ENCODE peak calls at places on chromosomes 2 and 18, in six cellular contexts. L is mucosa of gallbladder; G is effector CD4-positive, alpha-beta T cell; H is NCI-H748 treated with DMSO at 0.1 percent for 48 hours; W is substantia nigra; X is activated naive CD4-positive, alpha-beta T cell treated with anti-CD3 and anti-CD28 coated beads, Interleukin-2, amount 50 U/mL, for 16 hours. A is an unnamed sample.

GRCh38 chr2:41856946-41857345 is 190.9 kb upstream of the PKDCC start:
- DNase-seq in L (no peak), G (no peak), H (no peak), W (no peak), X (no peak), A (no peak)

GRCh38 chr2:234130734-234131133 is 80.2 kb downstream of the SPP2 start:
- DNase-seq in L (no peak), G (no peak), H (no peak), W (no peak), X (no peak), A (no peak)

GRCh38 chr2:31729442-31730092 is 148.8 kb upstream of the SRD5A2 start:
- DNase-seq in L (no peak), G (no peak), H (no peak), W (no peak), X (no peak), A (no peak)

GRCh38 chr2:218859556-218859993 is at the start of gene WNT6:
- DNase-seq in L (no peak), G (no peak), H (no peak), W (no peak), X (no peak), A (no peak)

GRCh38 chr2:28413152-28413895 is 20.7 kb downstream of the FOSL2 start:
- DNase-seq in L (no peak), G (no peak), H (no peak), W (no peak), X (no peak), A (peak)

GRCh38 chr18:59222341-59222740 is 2.4 kb downstream of the GRP start:
- DNase-seq in L (no peak), G (no peak), H (no peak), W (no peak), X (no peak), A (no peak)

GRCh38 chr2:105396254-105397024 is 2.4 kb downstream of the FHL2 start:
- DNase-seq in L (peak), G (no peak), H (no peak), W (no peak), X (peak), A (no peak)

GRCh38 chr2:7567646-7568045 is 650.4 kb downstream of the RNF144A start:
- DNase-seq in L (peak), G (no peak), H (no peak), W (no peak), X (peak), A (no peak)

GRCh38 chr2:179518891-179519290 is 254.3 kb upstream of the SESTD1 start:
- DNase-seq in L (peak), G (no peak), H (no peak), W (no peak), X (no peak), A (no peak)

GRCh38 chr2:147288131-147288530 is 556.7 kb upstream of the ACVR2A start:
- DNase-seq in L (no peak), G (no peak), H (no peak), W (no peak), X (no peak), A (no peak)

GRCh38 chr2:148527488-148528340 is 116.8 kb upstream of the EPC2 start:
- DNase-seq in L (no peak), G (no peak), H (no peak), W (no peak), X (no peak), A (no peak)

GRCh38 chr2:181607629-181608627 is 49.0 kb downstream of the CERKL start:
- DNase-seq in L (no peak), G (no peak), H (no peak), W (no peak), X (no peak), A (no peak)

GRCh38 chr2:23567382-23567781 is 182.4 kb downstream of the KLHL29 start:
- DNase-seq in L (no peak), G (no peak), H (no peak), W (no peak), X (no peak), A (no peak)

GRCh38 chr2:86788172-86788571 is 2.5 kb downstream of the CD8A start:
- DNase-seq in L (no peak), G (no peak), H (no peak), W (no peak), X (no peak), A (no peak)

GRCh38 chr2:38581193-38582147 is 21.3 kb downstream of the HNRNPLL start:
- DNase-seq in L (peak), G (peak), H (peak), W (no peak), X (peak), A (peak)

GRCh38 chr18:12659904-12660605 is 2.1 kb upstream of the SPIRE1 start:
- DNase-seq in L (peak), G (peak), H (peak), W (no peak), X (peak), A (no peak)

GRCh38 chr18:63971320-63972071 is 1.6 kb downstream of the SERPINB8 start:
- DNase-seq in L (no peak), G (no peak), H (no peak), W (no peak), X (no peak), A (no peak)

GRCh38 chr2:95346236-95346737 is 49.1 kb downstream of the KCNIP3 start:
- DNase-seq in L (peak), G (no peak), H (no peak), W (no peak), X (no peak), A (no peak)

GRCh38 chr18:40382191-40382590 is 1572.8 kb upstream of the PIK3C3 start:
- DNase-seq in L (no peak), G (no peak), H (no peak), W (no peak), X (no peak), A (no peak)

GRCh38 chr2:186862869-186863709 is 14.1 kb upstream of the ZSWIM2 start:
- DNase-seq in L (no peak), G (no peak), H (peak), W (no peak), X (no peak), A (no peak)

GRCh38 chr2:18473241-18473841 is 87.1 kb downstream of the RDH14 start:
- DNase-seq in L (no peak), G (no peak), H (no peak), W (no peak), X (no peak), A (no peak)

GRCh38 chr18:75818336-75818735 is 390.8 kb upstream of the SMIM21 start:
- DNase-seq in L (no peak), G (no peak), H (no peak), W (no peak), X (no peak), A (no peak)

GRCh38 chr2:97995026-97995733 is 568 bp downstream of the TMEM131 start:
- DNase-seq in L (peak), G (peak), H (no peak), W (no peak), X (peak), A (no peak)

GRCh38 chr18:11071300-11071699 is 78.1 kb downstream of the PIEZO2 start:
- DNase-seq in L (no peak), G (no peak), H (no peak), W (no peak), X (no peak), A (no peak)